ENCODE peak calls at places on chromosomes 2 and 18, in eight cellular contexts. One of them, this sample, is unnamed.

GRCh38 chr2:108910541-108911396 is 78.3 kb downstream of the EDAR start:
- DNase-seq in OCI-LY7: no peak
- DNase-seq in endothelial cell: no peak
- DNase-seq in heart left ventricle: no peak
- DNase-seq in suprapubic skin: peak
- DNase-seq in neural crest cell: no peak
- DNase-seq in activated B cell treated with CpG ODN at 0.5 μM for 24 hours: no peak
- DNase-seq in astrocyte: no peak
- DNase-seq in this sample: no peak

GRCh38 chr2:128485761-128486639 is 167.3 kb upstream of the HS6ST1 start:
- DNase-seq in suprapubic skin: no peak
- DNase-seq in OCI-LY7: no peak
- DNase-seq in heart left ventricle: no peak
- DNase-seq in astrocyte: no peak
- DNase-seq in neural crest cell: no peak
- DNase-seq in endothelial cell: no peak
- DNase-seq in activated B cell treated with CpG ODN at 0.5 μM for 24 hours: no peak
- DNase-seq in this sample: peak

GRCh38 chr2:191247381-191248057 is 2.3 kb downstream of the MYO1B start:
- DNase-seq in activated B cell treated with CpG ODN at 0.5 μM for 24 hours: no peak
- DNase-seq in neural crest cell: no peak
- DNase-seq in OCI-LY7: no peak
- DNase-seq in heart left ventricle: no peak
- DNase-seq in endothelial cell: no peak
- DNase-seq in astrocyte: peak
- DNase-seq in suprapubic skin: no peak
- DNase-seq in this sample: no peak

GRCh38 chr2:183079335-183079775 is 808 bp downstream of the DUSP19 start:
- DNase-seq in OCI-LY7: no peak
- DNase-seq in endothelial cell: no peak
- DNase-seq in astrocyte: no peak
- DNase-seq in suprapubic skin: no peak
- DNase-seq in neural crest cell: no peak
- DNase-seq in activated B cell treated with CpG ODN at 0.5 μM for 24 hours: no peak
- DNase-seq in heart left ventricle: no peak
- DNase-seq in this sample: no peak

GRCh38 chr2:106115250-106115649 is 78.9 kb downstream of the UXS1 start:
- DNase-seq in suprapubic skin: no peak
- DNase-seq in astrocyte: peak
- DNase-seq in endothelial cell: no peak
- DNase-seq in OCI-LY7: no peak
- DNase-seq in activated B cell treated with CpG ODN at 0.5 μM for 24 hours: no peak
- DNase-seq in neural crest cell: no peak
- DNase-seq in heart left ventricle: no peak
- DNase-seq in this sample: no peak

GRCh38 chr2:40653829-40654228 is 201.9 kb upstream of the SLC8A1 start:
- DNase-seq in endothelial cell: no peak
- DNase-seq in heart left ventricle: no peak
- DNase-seq in suprapubic skin: no peak
- DNase-seq in OCI-LY7: no peak
- DNase-seq in astrocyte: peak
- DNase-seq in activated B cell treated with CpG ODN at 0.5 μM for 24 hours: no peak
- DNase-seq in neural crest cell: no peak
- DNase-seq in this sample: no peak

GRCh38 chr2:233031556-233032500 is 644 bp upstream of the NEU2 start:
- DNase-seq in OCI-LY7: no peak
- DNase-seq in astrocyte: no peak
- DNase-seq in endothelial cell: no peak
- DNase-seq in heart left ventricle: no peak
- DNase-seq in suprapubic skin: no peak
- DNase-seq in activated B cell treated with CpG ODN at 0.5 μM for 24 hours: no peak
- DNase-seq in neural crest cell: no peak
- DNase-seq in this sample: no peak

GRCh38 chr2:25977768-25978167 is 4.5 kb downstream of the KIF3C start:
- DNase-seq in suprapubic skin: no peak
- DNase-seq in astrocyte: peak
- DNase-seq in activated B cell treated with CpG ODN at 0.5 μM for 24 hours: no peak
- DNase-seq in heart left ventricle: no peak
- DNase-seq in OCI-LY7: no peak
- DNase-seq in endothelial cell: no peak
- DNase-seq in neural crest cell: no peak
- DNase-seq in this sample: no peak

GRCh38 chr18:30016179-30016578 is 1026.4 kb downstream of the DSC3 start:
- DNase-seq in astrocyte: peak
- DNase-seq in heart left ventricle: no peak
- DNase-seq in endothelial cell: no peak
- DNase-seq in OCI-LY7: no peak
- DNase-seq in activated B cell treated with CpG ODN at 0.5 μM for 24 hours: no peak
- DNase-seq in neural crest cell: no peak
- DNase-seq in suprapubic skin: no peak
- DNase-seq in this sample: no peak

GRCh38 chr2:16282511-16282910 is 342.2 kb downstream of the MYCN start:
- DNase-seq in activated B cell treated with CpG ODN at 0.5 μM for 24 hours: no peak
- DNase-seq in heart left ventricle: no peak
- DNase-seq in astrocyte: no peak
- DNase-seq in endothelial cell: no peak
- DNase-seq in OCI-LY7: no peak
- DNase-seq in suprapubic skin: no peak
- DNase-seq in neural crest cell: no peak
- DNase-seq in this sample: no peak

GRCh38 chr2:16283071-16283850 is 342.9 kb downstream of the MYCN start:
- DNase-seq in activated B cell treated with CpG ODN at 0.5 μM for 24 hours: no peak
- DNase-seq in heart left ventricle: no peak
- DNase-seq in astrocyte: no peak
- DNase-seq in suprapubic skin: no peak
- DNase-seq in endothelial cell: no peak
- DNase-seq in neural crest cell: no peak
- DNase-seq in OCI-LY7: no peak
- DNase-seq in this sample: no peak

GRCh38 chr2:16279641-16280040 is 339.3 kb downstream of the MYCN start:
- DNase-seq in heart left ventricle: no peak
- DNase-seq in OCI-LY7: no peak
- DNase-seq in suprapubic skin: no peak
- DNase-seq in activated B cell treated with CpG ODN at 0.5 μM for 24 hours: no peak
- DNase-seq in neural crest cell: no peak
- DNase-seq in endothelial cell: no peak
- DNase-seq in astrocyte: no peak
- DNase-seq in this sample: no peak

GRCh38 chr2:16280081-16280480 is 339.7 kb downstream of the MYCN start:
- DNase-seq in suprapubic skin: no peak
- DNase-seq in astrocyte: no peak
- DNase-seq in endothelial cell: no peak
- DNase-seq in activated B cell treated with CpG ODN at 0.5 μM for 24 hours: no peak
- DNase-seq in heart left ventricle: no peak
- DNase-seq in neural crest cell: no peak
- DNase-seq in OCI-LY7: no peak
- DNase-seq in this sample: no peak

DNA sequence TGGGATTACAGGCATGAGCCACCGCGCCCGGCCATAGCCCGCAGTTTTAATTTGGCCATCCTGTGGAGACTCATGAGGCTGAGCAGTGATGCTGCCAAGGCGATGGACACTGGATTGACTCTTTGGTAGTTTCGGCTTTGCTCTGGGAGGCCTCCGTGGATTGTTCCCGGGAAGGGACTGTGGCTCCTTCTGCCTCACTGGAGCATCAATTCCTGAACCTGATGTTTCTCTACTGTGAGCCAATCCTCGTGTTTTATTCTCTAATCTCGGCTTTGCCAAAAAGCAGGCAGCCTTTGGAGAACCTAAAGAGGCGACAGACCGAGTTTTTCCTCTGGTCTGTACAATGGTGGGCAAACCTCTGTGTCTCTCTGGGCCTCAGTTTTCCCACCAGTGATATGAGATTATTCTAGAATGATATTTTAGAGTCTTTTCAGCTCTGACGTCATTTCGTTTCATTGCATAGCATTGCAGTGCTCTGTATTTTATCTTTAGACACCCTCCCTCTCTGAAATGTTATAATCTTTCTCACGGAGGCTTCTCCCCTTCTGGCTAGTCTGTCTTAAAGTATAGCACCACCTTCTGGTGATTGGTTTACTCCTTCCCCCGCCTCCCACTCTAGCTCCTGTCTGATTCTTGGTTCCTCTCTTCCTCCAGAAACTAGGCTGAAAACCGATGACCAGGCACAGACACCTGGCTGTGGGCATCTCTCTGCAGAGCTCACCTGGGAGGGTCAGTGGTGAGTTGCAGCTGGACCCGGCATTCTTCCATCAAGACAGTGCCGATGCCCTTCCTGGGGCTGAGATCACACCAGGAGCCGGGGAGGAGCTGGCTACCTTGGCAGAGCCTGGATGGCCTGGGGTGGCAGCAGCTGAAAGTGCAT is 341.3 kb downstream of the MYCN start:
- DNase-seq in heart left ventricle: no peak
- DNase-seq in endothelial cell: peak
- DNase-seq in activated B cell treated with CpG ODN at 0.5 μM for 24 hours: no peak
- DNase-seq in suprapubic skin: no peak
- DNase-seq in astrocyte: no peak
- DNase-seq in OCI-LY7: peak
- DNase-seq in neural crest cell: peak
- DNase-seq in this sample: no peak
- TF ChIP-seq CTCF in heart left ventricle: peak
- TF ChIP-seq CTCF in endothelial cell: no peak
- TF ChIP-seq CTCF in activated B cell treated with CpG ODN at 0.5 μM for 24 hours: no peak
- TF ChIP-seq CTCF in suprapubic skin: peak
- TF ChIP-seq CTCF in astrocyte: no peak
- TF ChIP-seq CTCF in OCI-LY7: peak
- TF ChIP-seq CTCF in neural crest cell: peak
- TF ChIP-seq CTCF in this sample: no peak

GRCh38 chr18:46754661-46755292 is 2.1 kb downstream of the ST8SIA5 start:
- DNase-seq in neural crest cell: no peak
- DNase-seq in heart left ventricle: no peak
- DNase-seq in OCI-LY7: no peak
- DNase-seq in astrocyte: no peak
- DNase-seq in endothelial cell: no peak
- DNase-seq in suprapubic skin: peak
- DNase-seq in activated B cell treated with CpG ODN at 0.5 μM for 24 hours: no peak
- DNase-seq in this sample: no peak
- TF ChIP-seq CTCF in neural crest cell: no peak
- TF ChIP-seq CTCF in heart left ventricle: no peak
- TF ChIP-seq CTCF in OCI-LY7: no peak
- TF ChIP-seq CTCF in astrocyte: no peak
- TF ChIP-seq CTCF in endothelial cell: no peak
- TF ChIP-seq CTCF in suprapubic skin: no peak
- TF ChIP-seq CTCF in activated B cell treated with CpG ODN at 0.5 μM for 24 hours: no peak
- TF ChIP-seq CTCF in this sample: no peak

GRCh38 chr18:25067291-25068050 is 284.5 kb downstream of the ZNF521 start:
- DNase-seq in endothelial cell: no peak
- DNase-seq in heart left ventricle: no peak
- DNase-seq in suprapubic skin: no peak
- DNase-seq in astrocyte: peak
- DNase-seq in OCI-LY7: no peak
- DNase-seq in neural crest cell: no peak
- DNase-seq in activated B cell treated with CpG ODN at 0.5 μM for 24 hours: no peak
- DNase-seq in this sample: no peak

GRCh38 chr18:25061345-25061744 is 290.6 kb downstream of the ZNF521 start:
- DNase-seq in OCI-LY7: no peak
- DNase-seq in astrocyte: no peak
- DNase-seq in neural crest cell: no peak
- DNase-seq in suprapubic skin: no peak
- DNase-seq in endothelial cell: no peak
- DNase-seq in activated B cell treated with CpG ODN at 0.5 μM for 24 hours: no peak
- DNase-seq in heart left ventricle: no peak
- DNase-seq in this sample: no peak

GRCh38 chr18:25058520-25058919 is 293.4 kb downstream of the ZNF521 start:
- DNase-seq in activated B cell treated with CpG ODN at 0.5 μM for 24 hours: no peak
- DNase-seq in suprapubic skin: no peak
- DNase-seq in OCI-LY7: peak
- DNase-seq in astrocyte: no peak
- DNase-seq in heart left ventricle: no peak
- DNase-seq in endothelial cell: no peak
- DNase-seq in neural crest cell: no peak
- DNase-seq in this sample: no peak

GRCh38 chr18:25066536-25066935 is 285.4 kb downstream of the ZNF521 start:
- DNase-seq in OCI-LY7: no peak
- DNase-seq in neural crest cell: no peak
- DNase-seq in suprapubic skin: no peak
- DNase-seq in activated B cell treated with CpG ODN at 0.5 μM for 24 hours: no peak
- DNase-seq in heart left ventricle: no peak
- DNase-seq in astrocyte: peak
- DNase-seq in endothelial cell: no peak
- DNase-seq in this sample: no peak

DNA sequence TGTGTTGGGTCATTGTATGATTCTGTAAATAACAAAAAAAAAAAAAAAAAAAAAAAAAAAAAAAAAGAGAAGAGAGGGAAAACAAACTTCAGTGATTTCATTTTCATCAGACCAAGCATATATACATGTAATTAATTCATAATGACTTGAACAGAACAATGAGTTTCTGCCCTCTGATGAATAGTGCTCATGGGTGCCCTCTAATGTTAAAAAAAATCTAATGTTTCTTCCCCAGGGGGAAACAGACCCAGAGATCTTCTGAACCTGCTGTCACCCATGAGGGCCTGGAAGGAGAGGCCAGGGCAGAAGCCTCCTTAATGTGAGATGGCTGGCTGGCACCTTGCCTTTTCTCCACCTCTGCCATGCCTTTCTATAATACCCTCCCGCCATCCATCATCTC is 289.2 kb downstream of the ZNF521 start:
- DNase-seq in OCI-LY7: peak
- DNase-seq in astrocyte: no peak
- DNase-seq in activated B cell treated with CpG ODN at 0.5 μM for 24 hours: no peak
- DNase-seq in neural crest cell: no peak
- DNase-seq in suprapubic skin: no peak
- DNase-seq in endothelial cell: no peak
- DNase-seq in heart left ventricle: no peak
- DNase-seq in this sample: no peak
- TF ChIP-seq CTCF in OCI-LY7: peak
- TF ChIP-seq CTCF in astrocyte: no peak
- TF ChIP-seq CTCF in activated B cell treated with CpG ODN at 0.5 μM for 24 hours: no peak
- TF ChIP-seq CTCF in neural crest cell: no peak
- TF ChIP-seq CTCF in suprapubic skin: no peak
- TF ChIP-seq CTCF in endothelial cell: no peak
- TF ChIP-seq CTCF in heart left ventricle: no peak
- TF ChIP-seq CTCF in this sample: no peak

GRCh38 chr2:134466141-134466540 is 212.3 kb downstream of the MGAT5 start:
- DNase-seq in OCI-LY7: peak
- DNase-seq in activated B cell treated with CpG ODN at 0.5 μM for 24 hours: no peak
- DNase-seq in heart left ventricle: no peak
- DNase-seq in neural crest cell: no peak
- DNase-seq in endothelial cell: peak
- DNase-seq in astrocyte: peak
- DNase-seq in suprapubic skin: no peak
- DNase-seq in this sample: no peak
- TF ChIP-seq CTCF in OCI-LY7: peak
- TF ChIP-seq CTCF in activated B cell treated with CpG ODN at 0.5 μM for 24 hours: no peak
- TF ChIP-seq CTCF in heart left ventricle: peak
- TF ChIP-seq CTCF in neural crest cell: peak
- TF ChIP-seq CTCF in endothelial cell: peak
- TF ChIP-seq CTCF in astrocyte: no peak
- TF ChIP-seq CTCF in suprapubic skin: no peak
- TF ChIP-seq CTCF in this sample: no peak

This sample was measured in CD14-positive monocyte.